ENCODE peak calls at places on chromosomes 2 and 18, in six cellular contexts. P, C, F, B, N and V are unnamed samples.

GRCh38 chr2:15634846-15635490 is 43.3 kb downstream of the DDX1 start:
- DNase-seq in P (no peak), C (no peak), F (no peak), B (no peak), N (no peak), V (no peak)

GRCh38 chr2:196128749-196129148 is 42.6 kb downstream of the STK17B start:
- DNase-seq in P (no peak), C (no peak), F (no peak), B (no peak), N (no peak), V (no peak)

GRCh38 chr2:127094509-127095366 is 12.2 kb downstream of the BIN1 start:
- DNase-seq in P (peak; percentile 88), C (no peak), F (no peak), B (peak; percentile 79), N (no peak), V (peak; percentile 56)

GRCh38 chr18:47604041-47604440 is 326.4 kb downstream of the SMAD2 start:
- DNase-seq in P (no peak), C (no peak), F (no peak), B (no peak), N (peak; percentile 26), V (no peak)

GRCh38 chr2:57126410-57126809 is 920.2 kb upstream of the VRK2 start:
- DNase-seq in P (no peak), C (no peak), F (no peak), B (no peak), N (no peak), V (no peak)

GRCh38 chr2:178205853-178206516 is 11.7 kb downstream of the OSBPL6 start:
- DNase-seq in P (no peak), C (no peak), F (no peak), B (no peak), N (no peak), V (no peak)

GRCh38 chr2:52936029-52936428 is 831.6 kb upstream of the CHAC2 start:
- DNase-seq in P (no peak), C (no peak), F (no peak), B (no peak), N (no peak), V (no peak)

GRCh38 chr2:138223321-138223720 is 259.0 kb downstream of the HNMT start:
- DNase-seq in P (peak; percentile 5), C (no peak), F (no peak), B (no peak), N (no peak), V (no peak)

GRCh38 chr2:69915050-69915945 is at the start of gene MXD1:
- DNase-seq in P (no peak), C (no peak), F (peak; percentile 7), B (peak; percentile 60), N (peak; percentile 50), V (no peak)

GRCh38 chr2:238512247-238512867 is 85.6 kb downstream of the ASB1 start:
- DNase-seq in P (no peak), C (no peak), F (no peak), B (no peak), N (no peak), V (no peak)

GRCh38 chr2:240538031-240538780 is 19.6 kb downstream of the ANKMY1 start:
- DNase-seq in P (no peak), C (no peak), F (no peak), B (no peak), N (no peak), V (no peak)

GRCh38 chr2:71620116-71620515 is 166.8 kb downstream of the DYSF start:
- DNase-seq in P (no peak), C (no peak), F (no peak), B (no peak), N (no peak), V (no peak)

GRCh38 chr2:228699400-228699799 is 517.9 kb upstream of the SPHKAP start:
- DNase-seq in P (no peak), C (no peak), F (no peak), B (no peak), N (no peak), V (no peak)

GRCh38 chr2:39728941-39729351 is 50.1 kb downstream of the THUMPD2 start:
- DNase-seq in P (peak; percentile 31), C (no peak), F (no peak), B (no peak), N (peak; percentile 61), V (no peak)

GRCh38 chr2:168976034-168976654 is 55.0 kb downstream of the ABCB11 start:
- DNase-seq in P (no peak), C (no peak), F (no peak), B (no peak), N (no peak), V (no peak)

GRCh38 chr2:16617282-16618266 is 48.1 kb downstream of the CYRIA start:
- DNase-seq in P (peak; percentile 74), C (peak; percentile 81), F (no peak), B (peak; percentile 63), N (no peak), V (no peak)

GRCh38 chr2:219522111-219523030 is 8.1 kb downstream of the ASIC4 start:
- DNase-seq in P (peak; percentile 29), C (no peak), F (no peak), B (peak; percentile 23), N (no peak), V (no peak)

GRCh38 chr2:207072579-207072978 is 93.2 kb downstream of the KLF7 start:
- DNase-seq in P (no peak), C (no peak), F (no peak), B (no peak), N (no peak), V (no peak)

GRCh38 chr18:29254123-29254522 is 1077.2 kb upstream of the CDH2 start:
- DNase-seq in P (no peak), C (no peak), F (no peak), B (no peak), N (no peak), V (no peak)

GRCh38 chr18:59907660-59908059 is 7.9 kb downstream of the PMAIP1 start:
- DNase-seq in P (no peak), C (no peak), F (no peak), B (no peak), N (no peak), V (no peak)

GRCh38 chr2:47616506-47616905 is 166.4 kb upstream of the MSH6 start:
- DNase-seq in P (no peak), C (no peak), F (no peak), B (no peak), N (no peak), V (no peak)

GRCh38 chr2:195648780-195649179 is 8.2 kb upstream of the SLC39A10 start:
- DNase-seq in P (no peak), C (no peak), F (no peak), B (no peak), N (no peak), V (no peak)

GRCh38 chr2:159137511-159138101 is 148.9 kb downstream of the WDSUB1 start:
- DNase-seq in P (no peak), C (no peak), F (no peak), B (no peak), N (no peak), V (no peak)

GRCh38 chr2:7685342-7686015 is 768.3 kb downstream of the RNF144A start:
- DNase-seq in P (no peak), C (no peak), F (no peak), B (no peak), N (no peak), V (no peak)

GRCh38 chr2:204010611-204011560 is 74.3 kb downstream of the ICOS start:
- DNase-seq in P (no peak), C (no peak), F (no peak), B (no peak), N (no peak), V (no peak)

GRCh38 chr2:239295377-239296019 is 105.3 kb downstream of the HDAC4 start:
- DNase-seq in P (no peak), C (no peak), F (no peak), B (no peak), N (no peak), V (no peak)